ENCODE peak calls at places on chromosomes 4 and X, in six cellular contexts. W, F, G, D, L and A are unnamed samples.

GRCh38 chr4:183288955-183289354 is 31.1 kb downstream of the CLDN22 start:
- DNase-seq in W (peak), F (no peak), G (no peak), D (no peak), L (no peak), A (no peak)

GRCh38 chr4:146814736-146815135 is 130.9 kb downstream of the TTC29 start:
- DNase-seq in W (no peak), F (no peak), G (no peak), D (no peak), L (no peak), A (no peak)

GRCh38 chr4:94523033-94523590 is 71.4 kb downstream of the PDLIM5 start:
- DNase-seq in W (no peak), F (no peak), G (no peak), D (no peak), L (no peak), A (no peak)

GRCh38 chr4:3034231-3034630 is 40.1 kb downstream of the HTT-AS start:
- DNase-seq in W (no peak), F (no peak), G (no peak), D (no peak), L (no peak), A (no peak)

GRCh38 chrX:69285881-69286545 is 120.8 kb upstream of the PJA1 start:
- DNase-seq in W (peak), F (peak), G (peak), D (peak), L (no peak), A (no peak)

GRCh38 chr4:18138076-18138665 is 116.6 kb upstream of the LCORL start:
- DNase-seq in W (no peak), F (peak), G (no peak), D (no peak), L (no peak), A (no peak)

GRCh38 chrX:56281789-56282188 is 49.6 kb downstream of the KLF8 start:
- DNase-seq in W (no peak), F (peak), G (no peak), D (no peak), L (no peak), A (no peak)

GRCh38 chrX:119981286-119982070 is 37.9 kb upstream of the NKAP start:
- DNase-seq in W (peak), F (peak), G (no peak), D (no peak), L (no peak), A (no peak)

GRCh38 chr4:82519072-82519471 is 42.7 kb downstream of the TMEM150C start:
- DNase-seq in W (no peak), F (peak), G (no peak), D (no peak), L (no peak), A (no peak)

GRCh38 chr4:74308215-74308614 is at the start of gene EPGN:
- DNase-seq in W (no peak), F (no peak), G (no peak), D (no peak), L (no peak), A (no peak)

GRCh38 chr4:2313366-2313765 is 51.5 kb upstream of the MXD4 start:
- DNase-seq in W (no peak), F (no peak), G (no peak), D (no peak), L (no peak), A (no peak)

GRCh38 chr4:52914051-52914605 is 52.0 kb downstream of the RASL11B start:
- DNase-seq in W (no peak), F (peak), G (no peak), D (no peak), L (no peak), A (no peak)

GRCh38 chrX:110132450-110133114 is 129.7 kb downstream of the TMEM164 start:
- DNase-seq in W (no peak), F (no peak), G (no peak), D (no peak), L (no peak), A (no peak)

GRCh38 chr4:23038626-23039245 is 346.0 kb downstream of the GBA3 start:
- DNase-seq in W (no peak), F (no peak), G (no peak), D (no peak), L (no peak), A (no peak)

GRCh38 chr4:27024807-27025206 is 164.2 kb downstream of the STIM2 start:
- DNase-seq in W (no peak), F (no peak), G (no peak), D (no peak), L (no peak), A (no peak)

GRCh38 chrX:71096702-71097032 is 1.0 kb downstream of the FOXO4 start:
- DNase-seq in W (no peak), F (no peak), G (no peak), D (no peak), L (no peak), A (no peak)

GRCh38 chr4:41358626-41359025 is 101.9 kb downstream of the UCHL1 start:
- DNase-seq in W (no peak), F (no peak), G (peak), D (no peak), L (no peak), A (no peak)

GRCh38 chr4:3729885-3730226 is 36.3 kb upstream of the ADRA2C start:
- DNase-seq in W (no peak), F (no peak), G (no peak), D (no peak), L (no peak), A (no peak)

GRCh38 chr4:6855692-6856297 is 53.8 kb upstream of the TBC1D14 start:
- DNase-seq in W (no peak), F (peak), G (no peak), D (no peak), L (peak), A (peak)

GRCh38 chrX:71181558-71181909 is 36.9 kb downstream of the NLGN3 start:
- DNase-seq in W (no peak), F (no peak), G (no peak), D (no peak), L (no peak), A (peak)

GRCh38 chr4:158805628-158806471 is 37.0 kb downstream of the FNIP2 start:
- DNase-seq in W (peak), F (peak), G (no peak), D (no peak), L (no peak), A (no peak)

GRCh38 chr4:88275949-88276515 is 8.3 kb downstream of the PPM1K start:
- DNase-seq in W (no peak), F (no peak), G (no peak), D (no peak), L (no peak), A (no peak)

GRCh38 chr4:78560296-78560963 is 8.9 kb downstream of the ANXA3 start:
- DNase-seq in W (no peak), F (peak), G (no peak), D (no peak), L (peak), A (no peak)

GRCh38 chr4:89251396-89251795 is 56.2 kb downstream of the GPRIN3 start:
- DNase-seq in W (no peak), F (no peak), G (no peak), D (no peak), L (no peak), A (no peak)

GRCh38 chr4:144562019-144562740 is 83.8 kb upstream of the HHIP start:
- DNase-seq in W (peak), F (peak), G (no peak), D (no peak), L (no peak), A (no peak)

GRCh38 chrX:50167366-50167765 is 33.4 kb downstream of the AKAP4 start:
- DNase-seq in W (no peak), F (no peak), G (no peak), D (no peak), L (no peak), A (no peak)

GRCh38 chrX:129655547-129656248 is 942 bp upstream of the APLN start:
- DNase-seq in W (peak), F (no peak), G (no peak), D (no peak), L (no peak), A (no peak)
- H3K4me3 ChIP-seq in W (peak), F (no peak), G (no peak), D (no peak), L (no peak), A (no peak)

GRCh38 chrX:40660381-40660780 is 13.0 kb upstream of the CXorf38 start:
- DNase-seq in W (no peak), F (no peak), G (no peak), D (no peak), L (no peak), A (no peak)
- TF ChIP-seq CTCF in W (no peak), F (no peak), G (no peak), D (no peak), L (no peak), A (no peak)

GRCh38 chr4:122876456-122876855 is 45.9 kb downstream of the NUDT6 start:
- DNase-seq in W (no peak), F (no peak), G (no peak), D (no peak), L (no peak), A (no peak)
- H3K4me3 ChIP-seq in W (no peak), F (no peak), G (no peak), D (no peak), L (no peak), A (no peak)

GRCh38 chrX:103941201-103941975 is 21.0 kb upstream of the TMSB15B start:
- DNase-seq in W (no peak), F (peak), G (no peak), D (no peak), L (no peak), A (no peak)
- TF ChIP-seq CTCF in W (peak), F (peak), G (no peak), D (peak), L (peak), A (peak)

GRCh38 chr4:169283114-169283509 is 12.4 kb upstream of the SH3RF1 start:
- DNase-seq in W (no peak), F (no peak), G (no peak), D (no peak), L (peak), A (no peak)

GRCh38 chr4:169279111-169279510 is 8.4 kb upstream of the SH3RF1 start:
- DNase-seq in W (no peak), F (no peak), G (no peak), D (no peak), L (no peak), A (no peak)

GRCh38 chr4:169278669-169279068 is 7.9 kb upstream of the SH3RF1 start:
- DNase-seq in W (no peak), F (no peak), G (no peak), D (no peak), L (no peak), A (no peak)

GRCh38 chr4:169286562-169287301 is 16.0 kb upstream of the SH3RF1 start:
- DNase-seq in W (peak), F (no peak), G (no peak), D (no peak), L (no peak), A (no peak)

GRCh38 chr4:169282429-169283113 is 11.8 kb upstream of the SH3RF1 start:
- DNase-seq in W (no peak), F (no peak), G (no peak), D (no peak), L (no peak), A (no peak)
- H3K4me3 ChIP-seq in W (no peak), F (no peak), G (no peak), D (no peak), L (no peak), A (no peak)

GRCh38 chrX:154530286-154530685 is 14.3 kb upstream of the FAM3A start:
- DNase-seq in W (no peak), F (no peak), G (no peak), D (no peak), L (no peak), A (no peak)

GRCh38 chrX:154525606-154526490 is 9.8 kb upstream of the FAM3A start:
- DNase-seq in W (no peak), F (no peak), G (no peak), D (no peak), L (no peak), A (no peak)

GRCh38 chrX:154529206-154529612 is 13.2 kb upstream of the FAM3A start:
- DNase-seq in W (no peak), F (no peak), G (no peak), D (no peak), L (no peak), A (no peak)

GRCh38 chrX:154531626-154532025 is 15.0 kb downstream of the G6PD start:
- DNase-seq in W (no peak), F (peak), G (no peak), D (no peak), L (no peak), A (no peak)

GRCh38 chrX:154526901-154527675 is 11.1 kb upstream of the FAM3A start:
- DNase-seq in W (peak), F (peak), G (peak), D (peak), L (no peak), A (no peak)
- TF ChIP-seq CTCF in W (peak), F (peak), G (peak), D (peak), L (peak), A (peak)